ENCODE peak calls at places on chromosomes 16 and 17, in nine cellular contexts. H, W, Q, Y, L, M, F, A and R are unnamed samples. For H3K27me3, the result is how much of the 10 kb centered on the place peaks cover.

GRCh38 chr17:1710807-1711553 is 803 bp upstream of the TLCD2 start:
- DNase-seq in H (no peak), W (no peak), Q (no peak), Y (no peak), L (no peak), M (peak), F (no peak), A (no peak), R (peak)

GRCh38 chr16:12902511-12903324 is 1.3 kb downstream of the SHISA9 start:
- DNase-seq in H (no peak), W (no peak), Q (no peak), Y (no peak), L (no peak), M (peak), F (no peak), A (no peak), R (no peak)

GRCh38 chr16:71337631-71338030 is 20.9 kb upstream of the CALB2 start:
- DNase-seq in H (no peak), W (no peak), Q (no peak), Y (no peak), L (no peak), M (no peak), F (no peak), A (no peak), R (peak)

GRCh38 chr16:87698241-87698640 is 67.5 kb downstream of the KLHDC4 start:
- DNase-seq in H (no peak), W (no peak), Q (no peak), Y (no peak), L (no peak), M (no peak), F (no peak), A (no peak), R (no peak)

GRCh38 chr16:17227278-17227677 is 243.5 kb downstream of the XYLT1 start:
- DNase-seq in H (no peak), W (no peak), Q (no peak), Y (no peak), L (no peak), M (peak), F (no peak), A (no peak), R (peak)

GRCh38 chr16:12613131-12613991 is 190.3 kb downstream of the CPPED1 start:
- DNase-seq in H (peak), W (no peak), Q (no peak), Y (no peak), L (no peak), M (peak), F (no peak), A (no peak), R (peak)

GRCh38 chr16:72991211-72991610 is 56.7 kb downstream of the ZFHX3 start:
- DNase-seq in H (peak), W (no peak), Q (no peak), Y (no peak), L (no peak), M (no peak), F (no peak), A (no peak), R (no peak)

GRCh38 chr17:74601944-74602572 is 10.0 kb upstream of the CD300LD start:
- DNase-seq in H (no peak), W (no peak), Q (no peak), Y (no peak), L (no peak), M (peak), F (no peak), A (no peak), R (peak)

GRCh38 chr17:66755101-66755943 is 79.6 kb upstream of the CACNG5 start:
- DNase-seq in H (no peak), W (no peak), Q (no peak), Y (no peak), L (no peak), M (no peak), F (no peak), A (no peak), R (peak)

GRCh38 chr16:58684001-58684353 is 593 bp downstream of the SLC38A7 start:
- DNase-seq in H (peak), W (no peak), Q (no peak), Y (no peak), L (no peak), M (peak), F (no peak), A (no peak), R (peak)

GRCh38 chr16:46620265-46621005 is 744 bp downstream of the SHCBP1 start:
- DNase-seq in H (no peak), W (no peak), Q (no peak), Y (no peak), L (no peak), M (no peak), F (no peak), A (no peak), R (no peak)

GRCh38 chr16:2787961-2788360 is 601 bp upstream of the PRSS33 start:
- DNase-seq in H (no peak), W (no peak), Q (no peak), Y (peak), L (no peak), M (no peak), F (no peak), A (no peak), R (no peak)

GRCh38 chr16:65069766-65070165 is 52.1 kb downstream of the CDH11 start:
- DNase-seq in H (no peak), W (no peak), Q (no peak), Y (no peak), L (no peak), M (no peak), F (no peak), A (no peak), R (no peak)

GRCh38 chr16:3152022-3152272 is 17.1 kb downstream of the ZNF213 start:
- DNase-seq in H (no peak), W (no peak), Q (no peak), Y (peak), L (peak), M (no peak), F (no peak), A (no peak), R (no peak)

GRCh38 chr17:16878547-16879100 is 93.3 kb downstream of the TNFRSF13B start:
- DNase-seq in H (no peak), W (no peak), Q (no peak), Y (no peak), L (no peak), M (no peak), F (peak), A (no peak), R (no peak)

GRCh38 chr17:5915337-5915736 is 154.8 kb upstream of the WSCD1 start:
- DNase-seq in H (no peak), W (no peak), Q (no peak), Y (no peak), L (no peak), M (no peak), F (no peak), A (no peak), R (no peak)

GRCh38 chr17:56021681-56022205 is 131.5 kb upstream of the ANKFN1 start:
- DNase-seq in H (no peak), W (no peak), Q (no peak), Y (no peak), L (no peak), M (no peak), F (no peak), A (no peak), R (no peak)

GRCh38 chr17:29179232-29180036 is 764 bp downstream of the MYO18A start:
- DNase-seq in H (no peak), W (no peak), Q (peak), Y (peak), L (peak), M (peak), F (no peak), A (no peak), R (peak)

GRCh38 chr17:27276653-27277156 is 17.2 kb upstream of the WSB1 start:
- DNase-seq in H (no peak), W (no peak), Q (no peak), Y (no peak), L (no peak), M (peak), F (no peak), A (peak), R (no peak)

GRCh38 chr17:14926526-14927122 is 338.5 kb downstream of the PMP22 start:
- DNase-seq in H (peak), W (peak), Q (no peak), Y (no peak), L (peak), M (peak), F (no peak), A (peak), R (peak)

GRCh38 chr17:1347681-1348318 is 52.2 kb downstream of the YWHAE start:
- DNase-seq in H (no peak), W (no peak), Q (peak), Y (peak), L (no peak), M (peak), F (peak), A (no peak), R (no peak)

GRCh38 chr16:81716478-81717210 is 62.4 kb upstream of the PLCG2 start:
- DNase-seq in H (no peak), W (peak), Q (no peak), Y (no peak), L (no peak), M (no peak), F (peak), A (no peak), R (no peak)

GRCh38 chr17:18377437-18378204 is at the start of gene EVPLL:
- DNase-seq in H (no peak), W (no peak), Q (peak), Y (peak), L (no peak), M (no peak), F (peak), A (no peak), R (peak)

GRCh38 chr17:51734462-51734861 is 424.1 kb downstream of the CA10 start:
- DNase-seq in H (no peak), W (no peak), Q (no peak), Y (no peak), L (no peak), M (no peak), F (no peak), A (no peak), R (peak)

GRCh38 chr16:3538222-3538621 is 37.4 kb downstream of the CLUAP1 start:
- DNase-seq in H (no peak), W (no peak), Q (no peak), Y (no peak), L (no peak), M (no peak), F (no peak), A (no peak), R (no peak)

GRCh38 chr16:29972992-29973383 is 680 bp upstream of the TAOK2 start:
- DNase-seq in H (no peak), W (no peak), Q (no peak), Y (no peak), L (no peak), M (no peak), F (no peak), A (no peak), R (no peak)

GRCh38 chr17:59373879-59374495 is 42.5 kb downstream of the YPEL2 start:
- DNase-seq in H (peak), W (no peak), Q (no peak), Y (no peak), L (no peak), M (peak), F (no peak), A (no peak), R (peak)

GRCh38 chr17:47267354-47267828 is 13.8 kb downstream of the ITGB3 start:
- DNase-seq in H (peak), W (no peak), Q (no peak), Y (no peak), L (no peak), M (no peak), F (no peak), A (peak), R (peak)

GRCh38 chr16:1152651-1153259 is at the start of gene CACNA1H:
- DNase-seq in H (no peak), W (peak), Q (no peak), Y (no peak), L (peak), M (peak), F (no peak), A (no peak), R (no peak)

GRCh38 chr16:30767767-30768465 is 5.8 kb downstream of the RNF40 start:
- DNase-seq in H (no peak), W (peak), Q (no peak), Y (peak), L (no peak), M (no peak), F (peak), A (no peak), R (no peak)

GRCh38 chr16:50469744-50470301 is 78.4 kb upstream of the NKD1 start:
- DNase-seq in H (no peak), W (no peak), Q (no peak), Y (no peak), L (no peak), M (no peak), F (no peak), A (no peak), R (no peak)

GRCh38 chr17:61422869-61423268 is 23.2 kb downstream of the TBX2 start:
- DNase-seq in H (no peak), W (no peak), Q (no peak), Y (no peak), L (no peak), M (no peak), F (no peak), A (no peak), R (no peak)

GRCh38 chr16:9489823-9490467 is 398.5 kb downstream of the HAPSTR1 start:
- DNase-seq in H (no peak), W (no peak), Q (no peak), Y (peak), L (no peak), M (peak), F (no peak), A (no peak), R (no peak)

GRCh38 chr16:78007121-78007520 is 15.2 kb upstream of the CLEC3A start:
- DNase-seq in H (no peak), W (no peak), Q (no peak), Y (no peak), L (no peak), M (no peak), F (no peak), A (no peak), R (no peak)

DNA sequence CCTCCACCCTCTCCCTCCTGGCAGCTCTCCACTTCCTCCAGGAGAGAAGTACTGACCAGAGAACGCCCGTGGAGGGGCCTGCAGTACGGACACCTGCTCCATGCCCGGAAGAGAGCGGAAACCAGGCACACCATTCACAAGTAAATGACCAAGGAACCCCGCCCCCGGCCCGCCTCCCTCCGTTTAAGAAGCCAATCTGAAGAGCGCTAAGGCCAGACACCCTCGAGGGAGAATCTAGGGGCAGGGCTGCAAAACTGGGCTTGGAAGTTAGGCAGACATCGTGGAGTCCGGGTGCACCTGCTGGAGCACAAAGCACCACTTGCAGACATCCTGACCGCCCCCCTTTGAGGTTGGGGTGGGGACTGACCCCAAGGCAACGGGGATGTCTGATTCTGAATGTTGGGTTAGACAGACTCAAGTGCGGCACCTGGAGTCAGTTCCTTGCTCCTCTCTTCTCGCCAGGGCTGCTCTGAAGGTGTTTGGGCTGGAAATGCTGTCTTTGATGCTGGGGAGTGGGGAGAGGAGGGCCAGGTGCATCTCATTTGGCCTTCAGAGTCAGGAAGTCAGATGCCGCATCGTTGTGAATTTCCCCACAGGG is 964 bp upstream of the FAAP100 start:
- DNase-seq in H (peak), W (peak), Q (peak), Y (peak), L (peak), M (peak), F (peak), A (no peak), R (peak)
- TF ChIP-seq CTCF in H (no peak), W (no peak), Q (no peak), Y (no peak), L (no peak), M (peak), F (no peak), A (no peak), R (peak)

GRCh38 chr17:19448341-19449268 is 37.6 kb downstream of the RNF112 start:
- DNase-seq in H (peak), W (no peak), Q (peak), Y (no peak), L (no peak), M (peak), F (no peak), A (peak), R (peak)

GRCh38 chr17:19443148-19443547 is 32.1 kb downstream of the RNF112 start:
- DNase-seq in H (no peak), W (no peak), Q (no peak), Y (no peak), L (no peak), M (no peak), F (no peak), A (no peak), R (no peak)

GRCh38 chr17:19445105-19445504 is 34.1 kb downstream of the RNF112 start:
- DNase-seq in H (no peak), W (no peak), Q (no peak), Y (no peak), L (no peak), M (no peak), F (no peak), A (no peak), R (no peak)

DNA sequence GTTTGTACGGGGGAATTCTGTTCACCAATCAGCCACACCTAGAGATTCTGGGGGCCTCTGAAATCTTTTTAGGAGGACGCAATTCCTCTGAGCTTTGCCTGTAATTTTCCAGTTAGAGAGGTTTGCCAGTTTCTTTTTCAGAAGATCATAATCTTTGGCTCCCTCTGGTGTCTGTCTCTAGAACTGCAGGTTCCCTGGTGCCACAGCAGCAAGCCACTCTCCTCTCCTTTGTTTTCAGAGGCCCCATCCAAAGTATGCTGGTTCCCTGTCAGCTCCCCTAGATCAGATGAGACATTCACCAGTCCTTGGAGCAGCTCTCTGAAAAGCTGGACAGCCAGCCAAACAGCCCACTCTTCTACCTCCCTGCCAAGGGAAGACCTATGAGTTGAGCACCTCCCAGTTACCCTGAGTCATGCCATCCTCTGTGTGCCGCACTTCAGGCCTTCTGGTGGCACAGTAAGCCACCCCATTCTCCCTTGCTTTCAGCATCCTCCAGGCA is 36.1 kb downstream of the RNF112 start:
- DNase-seq in H (peak), W (peak), Q (peak), Y (no peak), L (peak), M (peak), F (no peak), A (peak), R (peak)
- H3K4me3 ChIP-seq in H (no peak), W (no peak), Q (no peak), Y (no peak), L (no peak), M (no peak), F (no peak), A (no peak), R (no peak)

GRCh38 chr17:39629494-39629880 is 2.7 kb downstream of the PPP1R1B start:
- DNase-seq in H (no peak), W (no peak), Q (no peak), Y (no peak), L (no peak), M (no peak), F (no peak), A (no peak), R (no peak)
- H3K27me3 ChIP-seq in H (half or more), W (under half), Q (under half), Y (under half), L (under half), M (under half), F (under half), A (half or more), R (under half)

GRCh38 chr17:65085397-65085796 is 28.9 kb upstream of the GNA13 start:
- DNase-seq in H (no peak), W (no peak), Q (no peak), Y (no peak), L (no peak), M (no peak), F (no peak), A (no peak), R (no peak)
- TF ChIP-seq CTCF in H (no peak), W (no peak), Q (no peak), Y (no peak), L (no peak), M (no peak), F (no peak), A (no peak), R (no peak)

DNA sequence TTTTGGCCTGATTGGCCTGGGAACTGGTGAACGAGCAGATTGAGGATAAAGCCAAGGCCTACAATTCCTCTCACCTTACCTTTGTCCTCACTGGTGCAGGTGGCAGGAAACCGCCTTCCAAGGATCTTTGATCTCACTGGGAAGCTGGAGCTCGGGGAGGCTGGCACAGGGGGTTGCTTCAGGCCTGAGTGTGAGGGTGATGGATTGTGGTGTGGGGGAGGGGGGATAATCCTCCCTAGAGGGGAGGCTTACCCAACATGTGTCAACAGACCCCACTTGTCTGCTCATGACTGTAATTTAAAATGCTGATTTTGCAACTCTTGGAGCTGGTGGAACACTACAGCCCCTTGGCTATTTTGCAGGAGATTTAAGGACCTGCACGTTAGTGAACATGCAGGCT is 4.5 kb upstream of the RMI2 start:
- DNase-seq in H (no peak), W (no peak), Q (no peak), Y (no peak), L (no peak), M (no peak), F (no peak), A (no peak), R (no peak)
- H3K4me3 ChIP-seq in H (no peak), W (no peak), Q (no peak), Y (no peak), L (no peak), M (no peak), F (no peak), A (no peak), R (no peak)

DNA sequence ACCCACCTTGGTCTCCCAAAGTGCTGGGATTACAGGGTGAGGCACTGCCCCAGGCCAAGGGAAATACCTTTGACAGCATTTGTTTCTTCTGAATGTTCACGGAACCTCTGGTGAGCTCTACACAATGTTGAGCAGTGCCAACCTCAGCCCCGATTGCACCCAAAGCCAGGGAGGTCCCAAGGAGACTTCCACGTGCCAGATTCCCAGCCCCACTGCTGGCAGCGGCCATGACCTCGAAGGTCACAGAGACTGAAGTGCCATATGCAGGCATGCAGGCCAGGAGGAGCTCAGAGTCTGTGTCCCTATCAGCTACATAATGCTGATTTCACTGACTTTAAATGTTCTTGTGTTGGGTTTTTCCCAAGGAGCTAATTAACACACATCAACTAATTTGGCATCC is 226.4 kb upstream of the FOXF1 start:
- DNase-seq in H (no peak), W (no peak), Q (no peak), Y (no peak), L (no peak), M (no peak), F (no peak), A (no peak), R (no peak)
- H3K27me3 ChIP-seq in H (half or more), W (under half), Q (under half), Y (under half), L (under half), M (half or more), F (under half), A (under half), R (under half)